ENCODE peak calls at places on chromosomes 11 and 22, in seven cellular contexts. One of them, this sample, is unnamed.

GRCh38 chr11:49995559-49995958 is 13.2 kb upstream of the OR4C12 start:
- DNase-seq in H9: peak
- DNase-seq in mesendoderm: peak
- DNase-seq in mesenchymal stem cell: peak
- DNase-seq in IMR-90: peak
- DNase-seq in H1: no peak
- DNase-seq in trophoblast cell: no peak
- DNase-seq in this sample: no peak

GRCh38 chr11:69943066-69943465 is 123.8 kb upstream of the FGF3 start:
- DNase-seq in H9: no peak
- DNase-seq in mesendoderm: peak
- DNase-seq in mesenchymal stem cell: no peak
- DNase-seq in IMR-90: no peak
- DNase-seq in H1: no peak
- DNase-seq in trophoblast cell: peak
- DNase-seq in this sample: no peak

GRCh38 chr11:68012843-68013610 is 2.9 kb downstream of the ALDH3B1 start:
- DNase-seq in H9: no peak
- DNase-seq in mesendoderm: peak
- DNase-seq in mesenchymal stem cell: peak
- DNase-seq in IMR-90: peak
- DNase-seq in H1: no peak
- DNase-seq in trophoblast cell: peak
- DNase-seq in this sample: no peak

GRCh38 chr11:3123761-3124733 is 41.1 kb downstream of the OSBPL5 start:
- DNase-seq in H9: no peak
- DNase-seq in mesendoderm: no peak
- DNase-seq in mesenchymal stem cell: peak
- DNase-seq in IMR-90: peak
- DNase-seq in H1: no peak
- DNase-seq in trophoblast cell: no peak
- DNase-seq in this sample: no peak

GRCh38 chr11:106077609-106078517 is at the start of gene AASDHPPT:
- DNase-seq in H9: no peak
- DNase-seq in mesendoderm: no peak
- DNase-seq in mesenchymal stem cell: no peak
- DNase-seq in IMR-90: peak
- DNase-seq in H1: no peak
- DNase-seq in trophoblast cell: no peak
- DNase-seq in this sample: no peak

GRCh38 chr11:117928818-117929567 is at the start of gene TMPRSS13:
- DNase-seq in H9: peak
- DNase-seq in mesendoderm: peak
- DNase-seq in mesenchymal stem cell: no peak
- DNase-seq in IMR-90: no peak
- DNase-seq in H1: no peak
- DNase-seq in trophoblast cell: peak
- DNase-seq in this sample: no peak

GRCh38 chr11:21933095-21933494 is 259.8 kb upstream of the ANO5 start:
- DNase-seq in H9: no peak
- DNase-seq in mesendoderm: no peak
- DNase-seq in mesenchymal stem cell: no peak
- DNase-seq in IMR-90: no peak
- DNase-seq in H1: no peak
- DNase-seq in trophoblast cell: no peak
- DNase-seq in this sample: no peak

GRCh38 chr22:29503811-29504372 is 23.9 kb downstream of the NEFH start:
- DNase-seq in H9: no peak
- DNase-seq in mesendoderm: no peak
- DNase-seq in mesenchymal stem cell: peak
- DNase-seq in IMR-90: peak
- DNase-seq in H1: no peak
- DNase-seq in trophoblast cell: no peak
- DNase-seq in this sample: no peak

GRCh38 chr11:44261800-44262591 is 47.9 kb downstream of the ALX4 start:
- DNase-seq in H9: no peak
- DNase-seq in mesendoderm: no peak
- DNase-seq in mesenchymal stem cell: no peak
- DNase-seq in IMR-90: no peak
- DNase-seq in H1: no peak
- DNase-seq in trophoblast cell: no peak
- DNase-seq in this sample: no peak

GRCh38 chr11:9470765-9471164 is 10.0 kb downstream of the ZNF143 start:
- DNase-seq in H9: no peak
- DNase-seq in mesendoderm: no peak
- DNase-seq in mesenchymal stem cell: no peak
- DNase-seq in IMR-90: no peak
- DNase-seq in H1: no peak
- DNase-seq in trophoblast cell: no peak
- DNase-seq in this sample: no peak

GRCh38 chr22:50720861-50721844 is 16.9 kb upstream of the ACR start:
- DNase-seq in H9: no peak
- DNase-seq in mesendoderm: no peak
- DNase-seq in mesenchymal stem cell: no peak
- DNase-seq in IMR-90: no peak
- DNase-seq in H1: no peak
- DNase-seq in trophoblast cell: no peak
- DNase-seq in this sample: no peak

GRCh38 chr22:39254122-39254521 is 9.3 kb upstream of the PDGFB start:
- DNase-seq in H9: no peak
- DNase-seq in mesendoderm: no peak
- DNase-seq in mesenchymal stem cell: no peak
- DNase-seq in IMR-90: no peak
- DNase-seq in H1: no peak
- DNase-seq in trophoblast cell: no peak
- DNase-seq in this sample: no peak

GRCh38 chr22:33658775-33659174 is 261.5 kb downstream of the LARGE1 start:
- DNase-seq in H9: no peak
- DNase-seq in mesendoderm: no peak
- DNase-seq in mesenchymal stem cell: peak
- DNase-seq in IMR-90: peak
- DNase-seq in H1: no peak
- DNase-seq in trophoblast cell: no peak
- DNase-seq in this sample: no peak

GRCh38 chr11:85945788-85946187 is 90.6 kb downstream of the CCDC83 start:
- DNase-seq in H9: no peak
- DNase-seq in mesendoderm: peak
- DNase-seq in mesenchymal stem cell: no peak
- DNase-seq in IMR-90: no peak
- DNase-seq in H1: no peak
- DNase-seq in trophoblast cell: no peak
- DNase-seq in this sample: no peak

GRCh38 chr22:46131151-46131587 is 19.2 kb upstream of the PPARA start:
- DNase-seq in H9: peak
- DNase-seq in mesendoderm: peak
- DNase-seq in mesenchymal stem cell: no peak
- DNase-seq in IMR-90: no peak
- DNase-seq in H1: peak
- DNase-seq in trophoblast cell: no peak
- DNase-seq in this sample: no peak

GRCh38 chr22:42369250-42370041 is 62.8 kb downstream of the NFAM1 start:
- DNase-seq in H9: peak
- DNase-seq in mesendoderm: peak
- DNase-seq in mesenchymal stem cell: peak
- DNase-seq in IMR-90: peak
- DNase-seq in H1: peak
- DNase-seq in trophoblast cell: peak
- DNase-seq in this sample: peak

GRCh38 chr22:19981171-19981960 is 35.3 kb downstream of the ARVCF start:
- DNase-seq in H9: no peak
- DNase-seq in mesendoderm: no peak
- DNase-seq in mesenchymal stem cell: no peak
- DNase-seq in IMR-90: no peak
- DNase-seq in H1: no peak
- DNase-seq in trophoblast cell: no peak
- DNase-seq in this sample: no peak

GRCh38 chr11:20327377-20327776 is 36.1 kb upstream of the HTATIP2 start:
- DNase-seq in H9: no peak
- DNase-seq in mesendoderm: no peak
- DNase-seq in mesenchymal stem cell: no peak
- DNase-seq in IMR-90: no peak
- DNase-seq in H1: no peak
- DNase-seq in trophoblast cell: no peak
- DNase-seq in this sample: no peak

GRCh38 chr22:26891431-26891830 is 234.0 kb downstream of the MIAT start:
- DNase-seq in H9: no peak
- DNase-seq in mesendoderm: no peak
- DNase-seq in mesenchymal stem cell: no peak
- DNase-seq in IMR-90: peak
- DNase-seq in H1: no peak
- DNase-seq in trophoblast cell: no peak
- DNase-seq in this sample: no peak
- H4K8ac ChIP-seq in H9: no peak
- H4K8ac ChIP-seq in mesendoderm: no peak
- H4K8ac ChIP-seq in mesenchymal stem cell: no peak
- H4K8ac ChIP-seq in IMR-90: no peak
- H4K8ac ChIP-seq in H1: no peak
- H4K8ac ChIP-seq in trophoblast cell: no peak
- H4K8ac ChIP-seq in this sample: no peak

GRCh38 chr11:1869427-1870325 is 16.8 kb downstream of the LSP1 start:
- DNase-seq in H9: no peak
- DNase-seq in mesendoderm: no peak
- DNase-seq in mesenchymal stem cell: no peak
- DNase-seq in IMR-90: no peak
- DNase-seq in H1: no peak
- DNase-seq in trophoblast cell: no peak
- DNase-seq in this sample: no peak

GRCh38 chr11:1867381-1867780 is 14.5 kb downstream of the LSP1 start:
- DNase-seq in H9: no peak
- DNase-seq in mesendoderm: no peak
- DNase-seq in mesenchymal stem cell: no peak
- DNase-seq in IMR-90: no peak
- DNase-seq in H1: no peak
- DNase-seq in trophoblast cell: no peak
- DNase-seq in this sample: no peak

GRCh38 chr11:1868636-1869291 is 15.9 kb downstream of the LSP1 start:
- DNase-seq in H9: no peak
- DNase-seq in mesendoderm: no peak
- DNase-seq in mesenchymal stem cell: no peak
- DNase-seq in IMR-90: no peak
- DNase-seq in H1: no peak
- DNase-seq in trophoblast cell: no peak
- DNase-seq in this sample: no peak

GRCh38 chr11:1866776-1867175 is 13.9 kb downstream of the LSP1 start:
- DNase-seq in H9: no peak
- DNase-seq in mesendoderm: no peak
- DNase-seq in mesenchymal stem cell: no peak
- DNase-seq in IMR-90: no peak
- DNase-seq in H1: no peak
- DNase-seq in trophoblast cell: no peak
- DNase-seq in this sample: no peak

GRCh38 chr11:1868056-1868635 is 15.3 kb downstream of the LSP1 start:
- DNase-seq in H9: no peak
- DNase-seq in mesendoderm: no peak
- DNase-seq in mesenchymal stem cell: no peak
- DNase-seq in IMR-90: no peak
- DNase-seq in H1: no peak
- DNase-seq in trophoblast cell: no peak
- DNase-seq in this sample: no peak
- H4K8ac ChIP-seq in H9: no peak
- H4K8ac ChIP-seq in mesendoderm: no peak
- H4K8ac ChIP-seq in mesenchymal stem cell: no peak
- H4K8ac ChIP-seq in IMR-90: no peak
- H4K8ac ChIP-seq in H1: no peak
- H4K8ac ChIP-seq in trophoblast cell: no peak
- H4K8ac ChIP-seq in this sample: peak

DNA sequence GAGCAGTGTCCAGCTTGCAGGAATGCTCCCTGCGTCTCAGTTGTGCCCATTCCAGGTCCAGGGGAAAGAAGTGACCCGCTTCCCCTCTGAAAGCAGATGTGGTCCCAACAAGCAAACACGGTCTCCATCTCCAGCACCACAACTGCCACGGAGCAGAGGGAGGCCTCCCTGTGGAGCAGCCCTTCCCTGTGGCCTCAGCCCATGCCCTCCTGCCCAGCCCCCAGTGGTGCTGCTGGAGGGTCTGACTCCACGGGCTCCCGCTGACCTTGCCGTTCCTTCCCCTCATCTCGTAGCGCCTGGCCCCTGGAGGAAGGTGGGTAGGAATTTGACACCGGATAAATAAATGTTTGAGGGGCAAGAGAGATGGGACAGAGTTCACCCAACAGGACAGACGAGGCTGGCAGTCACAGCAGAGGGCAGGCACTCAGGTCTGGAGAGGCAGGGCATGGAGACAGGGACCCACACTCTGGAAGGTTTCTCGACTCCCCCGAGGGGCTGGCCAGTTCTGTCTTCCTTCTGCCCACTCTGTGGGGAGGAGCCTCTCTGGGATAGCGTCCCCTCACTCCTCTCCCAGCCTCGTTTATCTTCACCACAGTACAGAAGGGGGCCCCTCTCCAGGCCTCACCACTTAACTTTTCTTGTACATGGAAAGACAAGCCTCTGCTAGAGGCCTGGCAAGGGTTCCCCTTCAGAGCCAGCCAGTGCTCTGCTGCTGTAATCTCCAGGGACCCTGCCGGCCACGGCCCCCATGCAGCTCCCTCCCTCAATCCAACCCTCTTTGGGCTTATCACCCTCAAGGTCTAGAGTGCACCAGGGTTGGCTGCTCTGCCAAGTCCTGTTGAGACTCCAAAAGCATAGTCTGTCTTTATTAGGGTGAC is 7.5 kb upstream of the ST3GAL4 start:
- DNase-seq in H9: no peak
- DNase-seq in mesendoderm: no peak
- DNase-seq in mesenchymal stem cell: no peak
- DNase-seq in IMR-90: no peak
- DNase-seq in H1: no peak
- DNase-seq in trophoblast cell: no peak
- DNase-seq in this sample: no peak
- H4K8ac ChIP-seq in H9: no peak
- H4K8ac ChIP-seq in mesendoderm: no peak
- H4K8ac ChIP-seq in mesenchymal stem cell: peak
- H4K8ac ChIP-seq in IMR-90: no peak
- H4K8ac ChIP-seq in H1: peak
- H4K8ac ChIP-seq in trophoblast cell: peak
- H4K8ac ChIP-seq in this sample: no peak

GRCh38 chr11:112388496-112388895 is 127.8 kb upstream of the PLET1 start:
- DNase-seq in H9: no peak
- DNase-seq in mesendoderm: no peak
- DNase-seq in mesenchymal stem cell: no peak
- DNase-seq in IMR-90: no peak
- DNase-seq in H1: no peak
- DNase-seq in trophoblast cell: no peak
- DNase-seq in this sample: no peak

GRCh38 chr11:112377946-112378345 is 117.3 kb upstream of the PLET1 start:
- DNase-seq in H9: no peak
- DNase-seq in mesendoderm: no peak
- DNase-seq in mesenchymal stem cell: no peak
- DNase-seq in IMR-90: no peak
- DNase-seq in H1: no peak
- DNase-seq in trophoblast cell: no peak
- DNase-seq in this sample: no peak

GRCh38 chr11:112380464-112380863 is 119.8 kb upstream of the PLET1 start:
- DNase-seq in H9: no peak
- DNase-seq in mesendoderm: no peak
- DNase-seq in mesenchymal stem cell: no peak
- DNase-seq in IMR-90: no peak
- DNase-seq in H1: no peak
- DNase-seq in trophoblast cell: no peak
- DNase-seq in this sample: no peak

GRCh38 chr11:112381578-112381977 is 120.9 kb upstream of the PLET1 start:
- DNase-seq in H9: no peak
- DNase-seq in mesendoderm: no peak
- DNase-seq in mesenchymal stem cell: no peak
- DNase-seq in IMR-90: no peak
- DNase-seq in H1: no peak
- DNase-seq in trophoblast cell: no peak
- DNase-seq in this sample: no peak

GRCh38 chr11:112382561-112382960 is 121.9 kb upstream of the PLET1 start:
- DNase-seq in H9: peak
- DNase-seq in mesendoderm: peak
- DNase-seq in mesenchymal stem cell: no peak
- DNase-seq in IMR-90: no peak
- DNase-seq in H1: no peak
- DNase-seq in trophoblast cell: no peak
- DNase-seq in this sample: no peak
- H4K8ac ChIP-seq in H9: no peak
- H4K8ac ChIP-seq in mesendoderm: no peak
- H4K8ac ChIP-seq in mesenchymal stem cell: no peak
- H4K8ac ChIP-seq in IMR-90: no peak
- H4K8ac ChIP-seq in H1: no peak
- H4K8ac ChIP-seq in trophoblast cell: no peak
- H4K8ac ChIP-seq in this sample: no peak